ENCODE peak calls at places on chromosomes 6 and 20, in four cellular contexts. V, E, S and N are unnamed samples.

GRCh38 chr6:20302702-20303251 is 90.5 kb upstream of the MBOAT1 start:
- DNase-seq in V (no peak), E (no peak), S (no peak), N (peak)

GRCh38 chr6:146813554-146813953 is 214.8 kb downstream of the ADGB start:
- DNase-seq in V (no peak), E (no peak), S (no peak), N (no peak)

GRCh38 chr6:138948780-138949179 is 39.3 kb downstream of the REPS1 start:
- DNase-seq in V (peak), E (no peak), S (no peak), N (no peak)

GRCh38 chr20:61420781-61421180 is 168.7 kb downstream of the CDH4 start:
- DNase-seq in V (no peak), E (no peak), S (no peak), N (no peak)

GRCh38 chr6:154815938-154816820 is 83.0 kb downstream of the SCAF8 start:
- DNase-seq in V (no peak), E (no peak), S (no peak), N (no peak)

GRCh38 chr6:11322252-11322885 is 89.9 kb upstream of the NEDD9 start:
- DNase-seq in V (no peak), E (no peak), S (no peak), N (no peak)

GRCh38 chr6:163983601-163984445 is 569.3 kb downstream of the QKI start:
- DNase-seq in V (no peak), E (no peak), S (no peak), N (no peak)

GRCh38 chr6:153024401-153025017 is 22.0 kb upstream of the MTRF1L start:
- DNase-seq in V (peak), E (peak), S (peak), N (peak)

GRCh38 chr20:57169162-57169561 is 97.3 kb downstream of the BMP7 start:
- DNase-seq in V (no peak), E (no peak), S (no peak), N (no peak)

GRCh38 chr20:4956200-4956810 is 45.0 kb downstream of the SLC23A2 start:
- DNase-seq in V (peak), E (no peak), S (peak), N (peak)

GRCh38 chr6:53484409-53485280 is 60.3 kb downstream of the GCLC start:
- DNase-seq in V (peak), E (peak), S (peak), N (peak)

GRCh38 chr6:148347076-148348054 is 4.7 kb downstream of the SASH1 start:
- DNase-seq in V (no peak), E (no peak), S (no peak), N (no peak)

GRCh38 chr20:42308980-42309524 is 690.9 kb upstream of the CHD6 start:
- DNase-seq in V (no peak), E (no peak), S (no peak), N (no peak)

GRCh38 chr20:52889225-52889624 is 82.9 kb upstream of the TSHZ2 start:
- DNase-seq in V (no peak), E (no peak), S (no peak), N (no peak)

GRCh38 chr6:116352515-116353471 is 18.0 kb upstream of the DSE start:
- DNase-seq in V (no peak), E (no peak), S (no peak), N (no peak)

DNA sequence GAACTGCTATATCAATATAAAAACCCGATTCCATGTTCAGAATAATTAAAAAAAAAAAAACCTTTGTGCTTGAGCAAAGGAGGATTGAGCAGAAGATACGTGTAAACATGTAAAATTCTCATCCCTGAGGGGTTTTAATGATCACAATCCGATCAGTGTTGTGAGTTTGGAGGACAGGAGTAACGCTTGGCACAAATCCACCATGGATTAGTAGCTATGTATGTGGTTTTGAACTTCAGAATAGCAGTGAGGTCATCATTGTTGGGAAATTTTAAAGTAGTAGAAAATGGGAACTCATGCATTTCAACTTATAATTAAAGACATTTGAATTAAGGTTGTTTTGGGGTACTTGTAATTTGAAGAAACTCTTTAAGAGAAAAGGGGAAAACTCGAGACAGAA is 203.2 kb downstream of the RPS12 start:
- DNase-seq in V (no peak), E (no peak), S (no peak), N (no peak)
- TF ChIP-seq HMGXB4 in V (no peak), E (no peak), S (no peak), N (no peak)

GRCh38 chr20:3276400-3277015 is 37.5 kb upstream of the SLC4A11 start:
- DNase-seq in V (peak), E (peak), S (peak), N (peak)
- TF ChIP-seq CTCF in V (peak), E (no peak), S (peak), N (peak)

DNA sequence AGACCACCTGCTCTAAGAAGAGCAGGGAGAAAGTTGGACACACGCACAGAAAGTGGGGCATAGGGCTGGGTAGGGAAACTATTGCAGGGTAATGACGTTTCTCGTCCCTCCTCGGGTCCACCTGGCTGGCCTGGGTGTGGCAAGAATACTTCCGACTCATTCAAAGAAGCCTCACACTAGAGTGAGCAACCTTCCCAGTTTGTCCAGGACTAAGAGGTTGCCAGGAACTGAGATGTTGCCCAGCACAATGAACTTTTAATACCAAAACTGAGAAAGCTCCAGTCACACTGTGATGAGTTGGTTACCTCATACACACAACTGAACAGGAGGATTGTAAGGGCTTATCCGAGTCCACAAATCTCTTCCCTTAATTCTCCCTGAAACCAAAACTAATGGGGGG is 74.5 kb upstream of the ADGRF1 start:
- DNase-seq in V (no peak), E (no peak), S (no peak), N (no peak)
- TF ChIP-seq MAX in V (no peak), E (no peak), S (no peak), N (no peak)

DNA sequence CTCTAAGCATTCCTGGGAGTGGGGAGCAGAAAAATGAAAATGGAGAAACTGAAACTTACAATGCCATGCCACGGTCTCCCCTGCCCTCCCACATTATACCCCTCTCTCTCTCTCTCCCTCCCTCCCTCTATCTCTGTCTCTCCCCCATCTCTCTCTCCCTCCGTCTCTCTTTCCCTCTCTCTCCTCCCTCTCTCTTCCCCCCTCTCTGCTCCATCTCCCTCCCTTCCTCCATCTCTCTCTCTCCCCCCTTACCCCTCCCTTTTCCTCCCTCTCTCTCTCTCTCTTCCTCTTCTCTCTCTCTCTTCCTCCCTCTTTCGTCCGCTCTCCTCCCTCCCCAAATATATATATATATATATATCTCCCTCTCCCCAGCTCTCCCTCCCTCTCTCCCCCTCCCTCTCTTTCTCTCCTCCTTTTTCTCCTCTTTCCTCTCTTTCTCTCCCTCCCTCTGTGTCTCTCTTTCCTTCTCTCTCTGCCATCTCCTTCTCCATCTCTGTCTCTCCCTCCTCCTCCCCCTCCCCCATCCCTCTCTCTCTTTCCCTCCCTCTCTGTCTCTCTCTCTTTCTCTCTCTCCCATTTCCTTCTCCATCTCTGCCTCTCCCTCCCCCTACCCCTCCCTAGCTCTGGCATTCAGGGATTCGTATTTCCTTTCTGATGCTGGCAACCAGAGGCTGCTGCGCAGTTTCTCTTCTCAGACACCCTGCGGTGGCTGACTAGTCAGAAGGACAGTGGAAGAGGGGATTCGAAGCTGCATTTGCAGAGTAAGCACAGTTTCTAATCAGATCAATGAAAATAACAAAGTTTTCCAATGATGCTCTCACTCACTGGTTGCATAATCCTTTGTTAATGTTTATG is 13.9 kb upstream of the VAPB start:
- DNase-seq in V (no peak), E (peak), S (no peak), N (no peak)
- TF ChIP-seq HMGXB4 in V (no peak), E (no peak), S (no peak), N (no peak)

GRCh38 chr6:76275746-76276145 is 203.3 kb upstream of the IMPG1 start:
- DNase-seq in V (no peak), E (no peak), S (no peak), N (no peak)
- TF ChIP-seq CTCF in V (no peak), E (no peak), S (no peak), N (no peak)

GRCh38 chr6:108711094-108711493 is 137.1 kb upstream of the ARMC2 start:
- DNase-seq in V (no peak), E (no peak), S (no peak), N (no peak)

GRCh38 chr6:108711831-108712230 is 136.4 kb upstream of the ARMC2 start:
- DNase-seq in V (no peak), E (no peak), S (no peak), N (no peak)

GRCh38 chr6:108710560-108710959 is 137.7 kb upstream of the ARMC2 start:
- DNase-seq in V (no peak), E (no peak), S (no peak), N (no peak)

GRCh38 chr6:108710046-108710445 is 138.2 kb upstream of the ARMC2 start:
- DNase-seq in V (no peak), E (no peak), S (no peak), N (no peak)

DNA sequence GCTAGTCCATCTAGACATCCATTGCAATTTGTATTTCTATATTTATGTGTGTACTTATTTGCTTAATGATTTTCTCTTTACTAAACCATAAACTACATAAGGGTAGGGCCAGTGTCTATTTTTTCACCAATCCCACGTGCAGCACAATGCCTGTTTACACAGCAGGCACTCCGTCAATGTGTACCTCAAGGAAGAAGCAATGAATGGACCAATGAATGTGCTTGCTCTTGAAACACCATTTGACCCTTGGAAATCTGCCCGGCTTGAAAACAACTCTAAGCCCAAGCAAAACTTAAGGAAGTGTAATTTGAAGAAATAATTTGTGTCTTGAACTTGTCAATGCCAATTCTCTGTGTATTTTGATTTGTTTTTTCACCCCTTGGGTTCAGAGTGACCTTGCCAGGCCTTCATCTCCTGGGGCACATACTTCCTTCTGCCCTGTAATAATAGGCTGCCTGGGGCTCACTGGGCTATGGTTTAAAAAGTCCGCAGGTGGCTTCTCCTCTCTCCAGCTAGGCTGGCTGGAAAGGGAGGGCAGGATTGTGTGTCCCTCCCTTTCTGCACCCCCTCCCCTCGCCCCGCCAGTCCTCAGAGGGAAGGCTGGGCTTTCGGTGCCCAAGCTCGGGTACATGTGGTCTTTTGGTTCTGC is 140.8 kb upstream of the ARMC2 start:
- DNase-seq in V (no peak), E (no peak), S (peak), N (no peak)
- TF ChIP-seq MAX in V (no peak), E (no peak), S (peak), N (no peak)

GRCh38 chr6:5656226-5656625 is 350.5 kb downstream of the NRN1 start:
- DNase-seq in V (no peak), E (no peak), S (no peak), N (no peak)
- TF ChIP-seq HMGXB4 in V (no peak), E (no peak), S (no peak), N (no peak)